ENCODE peak calls at places on chromosomes 7 and 10, in six cellular contexts. One of them, this sample, is unnamed. For H3K9me3, the result is how much of the 10 kb centered on the place peaks cover.

GRCh38 chr7:100584677-100585510 is 1.0 kb downstream of the LRCH4 start:
- DNase-seq in MG63: no peak
- DNase-seq in Karpas-422: peak
- DNase-seq in SK-N-SH: peak
- DNase-seq in uterus: no peak
- DNase-seq in A549: no peak
- DNase-seq in this sample: peak

GRCh38 chr10:88253622-88254021 is 329.5 kb downstream of the RNLS start:
- DNase-seq in MG63: no peak
- DNase-seq in Karpas-422: no peak
- DNase-seq in SK-N-SH: no peak
- DNase-seq in uterus: no peak
- DNase-seq in A549: no peak
- DNase-seq in this sample: no peak

GRCh38 chr10:29841724-29842649 is 207.2 kb upstream of the SVIL start:
- DNase-seq in MG63: no peak
- DNase-seq in Karpas-422: no peak
- DNase-seq in SK-N-SH: peak
- DNase-seq in uterus: peak
- DNase-seq in A549: peak
- DNase-seq in this sample: peak

GRCh38 chr10:78763651-78764395 is 304.9 kb upstream of the ZMIZ1 start:
- DNase-seq in MG63: no peak
- DNase-seq in Karpas-422: no peak
- DNase-seq in SK-N-SH: no peak
- DNase-seq in uterus: peak
- DNase-seq in A549: no peak
- DNase-seq in this sample: no peak

GRCh38 chr10:132957981-132958885 is 15.9 kb upstream of the CFAP46 start:
- DNase-seq in MG63: no peak
- DNase-seq in Karpas-422: no peak
- DNase-seq in SK-N-SH: no peak
- DNase-seq in uterus: no peak
- DNase-seq in A549: no peak
- DNase-seq in this sample: no peak

GRCh38 chr10:58209669-58210068 is 58.0 kb downstream of the IPMK start:
- DNase-seq in MG63: peak
- DNase-seq in Karpas-422: no peak
- DNase-seq in SK-N-SH: no peak
- DNase-seq in uterus: no peak
- DNase-seq in A549: no peak
- DNase-seq in this sample: no peak

GRCh38 chr7:158581440-158582088 is 6.1 kb downstream of the PTPRN2 start:
- DNase-seq in MG63: no peak
- DNase-seq in Karpas-422: peak
- DNase-seq in SK-N-SH: no peak
- DNase-seq in uterus: no peak
- DNase-seq in A549: no peak
- DNase-seq in this sample: no peak

GRCh38 chr10:78973901-78974408 is 94.8 kb upstream of the ZMIZ1 start:
- DNase-seq in MG63: peak
- DNase-seq in Karpas-422: peak
- DNase-seq in SK-N-SH: no peak
- DNase-seq in uterus: peak
- DNase-seq in A549: peak
- DNase-seq in this sample: peak

GRCh38 chr10:112286837-112287818 is 3.9 kb downstream of the TECTB start:
- DNase-seq in MG63: no peak
- DNase-seq in Karpas-422: no peak
- DNase-seq in SK-N-SH: no peak
- DNase-seq in uterus: no peak
- DNase-seq in A549: no peak
- DNase-seq in this sample: no peak

GRCh38 chr7:620052-620451 is 100.4 kb upstream of the PDGFA start:
- DNase-seq in MG63: no peak
- DNase-seq in Karpas-422: no peak
- DNase-seq in SK-N-SH: no peak
- DNase-seq in uterus: peak
- DNase-seq in A549: no peak
- DNase-seq in this sample: peak

GRCh38 chr10:49138361-49138891 is 4.6 kb upstream of the FAM170B start:
- DNase-seq in MG63: peak
- DNase-seq in Karpas-422: no peak
- DNase-seq in SK-N-SH: no peak
- DNase-seq in uterus: no peak
- DNase-seq in A549: no peak
- DNase-seq in this sample: peak

GRCh38 chr10:124268976-124269375 is 149.7 kb downstream of the OAT start:
- DNase-seq in MG63: no peak
- DNase-seq in Karpas-422: no peak
- DNase-seq in SK-N-SH: no peak
- DNase-seq in uterus: no peak
- DNase-seq in A549: no peak
- DNase-seq in this sample: no peak

GRCh38 chr7:52502281-52502680 is 533.2 kb upstream of the POM121L12 start:
- DNase-seq in MG63: no peak
- DNase-seq in Karpas-422: no peak
- DNase-seq in SK-N-SH: no peak
- DNase-seq in uterus: no peak
- DNase-seq in A549: no peak
- DNase-seq in this sample: no peak

GRCh38 chr10:98460837-98461499 is 14.2 kb upstream of the HPS1 start:
- DNase-seq in MG63: peak
- DNase-seq in Karpas-422: no peak
- DNase-seq in SK-N-SH: peak
- DNase-seq in uterus: peak
- DNase-seq in A549: peak
- DNase-seq in this sample: peak

GRCh38 chr7:13990319-13990983 is 985 bp upstream of the ETV1 start:
- DNase-seq in MG63: peak
- DNase-seq in Karpas-422: peak
- DNase-seq in SK-N-SH: peak
- DNase-seq in uterus: peak
- DNase-seq in A549: peak
- DNase-seq in this sample: peak

GRCh38 chr10:108638225-108638624 is 1285.1 kb downstream of the XPNPEP1 start:
- DNase-seq in MG63: no peak
- DNase-seq in Karpas-422: no peak
- DNase-seq in SK-N-SH: no peak
- DNase-seq in uterus: no peak
- DNase-seq in A549: no peak
- DNase-seq in this sample: no peak

DNA sequence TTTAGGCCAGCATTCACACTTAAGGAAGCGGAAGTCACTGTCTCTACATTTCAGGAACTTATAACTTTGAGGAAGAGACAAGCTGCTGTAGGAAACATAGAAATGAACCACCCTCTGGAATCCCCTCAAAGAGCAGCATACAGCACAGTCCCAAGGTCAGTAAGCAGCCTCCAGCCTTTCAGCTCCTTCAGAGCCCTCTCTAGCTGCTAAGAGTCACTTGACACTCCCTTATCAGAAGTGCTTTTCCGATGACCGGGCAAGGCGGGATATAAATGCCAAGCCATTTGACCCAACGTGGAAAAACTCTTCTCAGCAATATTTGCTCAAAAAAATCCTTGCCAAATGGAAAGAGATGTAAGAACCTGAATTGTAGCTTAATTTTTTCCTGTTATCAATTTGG is 1284.3 kb downstream of the XPNPEP1 start:
- DNase-seq in MG63: no peak
- DNase-seq in Karpas-422: no peak
- DNase-seq in SK-N-SH: no peak
- DNase-seq in uterus: no peak
- DNase-seq in A549: no peak
- DNase-seq in this sample: no peak
- H3K9me3 ChIP-seq in MG63: under half
- H3K9me3 ChIP-seq in Karpas-422: under half
- H3K9me3 ChIP-seq in SK-N-SH: under half
- H3K9me3 ChIP-seq in uterus: under half
- H3K9me3 ChIP-seq in A549: under half
- H3K9me3 ChIP-seq in this sample: under half

GRCh38 chr10:12667006-12667405 is 317.7 kb downstream of the CAMK1D start:
- DNase-seq in MG63: no peak
- DNase-seq in Karpas-422: no peak
- DNase-seq in SK-N-SH: peak
- DNase-seq in uterus: no peak
- DNase-seq in A549: no peak
- DNase-seq in this sample: no peak

GRCh38 chr10:12675171-12675570 is 325.8 kb downstream of the CAMK1D start:
- DNase-seq in MG63: no peak
- DNase-seq in Karpas-422: no peak
- DNase-seq in SK-N-SH: no peak
- DNase-seq in uterus: no peak
- DNase-seq in A549: no peak
- DNase-seq in this sample: no peak

GRCh38 chr10:12668634-12669033 is 319.3 kb downstream of the CAMK1D start:
- DNase-seq in MG63: no peak
- DNase-seq in Karpas-422: no peak
- DNase-seq in SK-N-SH: no peak
- DNase-seq in uterus: no peak
- DNase-seq in A549: no peak
- DNase-seq in this sample: no peak

GRCh38 chr10:12670004-12670403 is 320.7 kb downstream of the CAMK1D start:
- DNase-seq in MG63: no peak
- DNase-seq in Karpas-422: no peak
- DNase-seq in SK-N-SH: no peak
- DNase-seq in uterus: no peak
- DNase-seq in A549: no peak
- DNase-seq in this sample: peak
- H3K4me3 ChIP-seq in MG63: no peak
- H3K4me3 ChIP-seq in Karpas-422: no peak
- H3K4me3 ChIP-seq in SK-N-SH: no peak
- H3K4me3 ChIP-seq in uterus: no peak
- H3K4me3 ChIP-seq in A549: no peak
- H3K4me3 ChIP-seq in this sample: no peak

GRCh38 chr7:63044721-63045120 is 953.9 kb upstream of the ZNF722 start:
- DNase-seq in MG63: no peak
- DNase-seq in Karpas-422: no peak
- DNase-seq in SK-N-SH: no peak
- DNase-seq in uterus: no peak
- DNase-seq in A549: no peak
- DNase-seq in this sample: no peak
- H3K9me3 ChIP-seq in MG63: under half
- H3K9me3 ChIP-seq in Karpas-422: under half
- H3K9me3 ChIP-seq in SK-N-SH: under half
- H3K9me3 ChIP-seq in uterus: under half
- H3K9me3 ChIP-seq in A549: under half
- H3K9me3 ChIP-seq in this sample: under half

GRCh38 chr7:151735854-151736402 is 141.0 kb downstream of the PRKAG2 start:
- DNase-seq in MG63: no peak
- DNase-seq in Karpas-422: peak
- DNase-seq in SK-N-SH: no peak
- DNase-seq in uterus: no peak
- DNase-seq in A549: no peak
- DNase-seq in this sample: no peak

GRCh38 chr7:151736403-151736909 is 140.5 kb downstream of the PRKAG2 start:
- DNase-seq in MG63: peak
- DNase-seq in Karpas-422: peak
- DNase-seq in SK-N-SH: peak
- DNase-seq in uterus: peak
- DNase-seq in A549: peak
- DNase-seq in this sample: peak

GRCh38 chr7:151732834-151733585 is 143.9 kb downstream of the PRKAG2 start:
- DNase-seq in MG63: no peak
- DNase-seq in Karpas-422: no peak
- DNase-seq in SK-N-SH: no peak
- DNase-seq in uterus: no peak
- DNase-seq in A549: no peak
- DNase-seq in this sample: no peak

GRCh38 chr7:151732292-151732691 is 144.6 kb downstream of the PRKAG2 start:
- DNase-seq in MG63: no peak
- DNase-seq in Karpas-422: no peak
- DNase-seq in SK-N-SH: no peak
- DNase-seq in uterus: no peak
- DNase-seq in A549: no peak
- DNase-seq in this sample: no peak

DNA sequence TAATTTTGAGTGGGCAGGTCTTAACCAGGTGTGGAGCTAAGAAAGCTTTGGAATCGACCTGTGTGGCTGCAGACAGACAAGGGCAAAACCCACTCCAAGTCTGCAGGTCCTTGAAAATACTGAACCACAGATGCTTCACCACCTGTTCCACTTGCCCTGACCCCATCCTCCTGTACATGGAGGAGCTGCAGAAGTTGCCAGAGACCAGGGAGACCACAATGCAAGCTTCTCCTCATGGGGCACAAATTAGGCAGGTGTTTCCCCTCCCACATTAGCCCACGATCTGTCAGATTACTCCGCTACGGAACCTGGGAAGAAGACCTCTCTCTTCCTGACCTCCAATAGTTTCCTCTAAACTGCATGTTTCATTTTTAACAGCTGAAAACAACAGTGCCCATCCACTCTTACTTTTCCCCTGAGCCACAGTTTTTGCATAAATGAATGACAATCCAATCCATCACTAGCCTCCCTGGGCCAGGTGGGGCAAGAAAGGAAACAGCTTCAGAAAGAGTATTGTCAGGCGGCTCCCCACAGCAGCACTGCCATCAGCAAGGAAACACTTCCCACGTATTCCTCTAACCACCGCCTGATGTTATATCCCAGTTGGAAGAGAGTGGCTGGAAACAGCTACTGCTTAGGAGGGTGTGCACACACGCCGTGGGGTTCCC is 141.6 kb downstream of the PRKAG2 start:
- DNase-seq in MG63: no peak
- DNase-seq in Karpas-422: peak
- DNase-seq in SK-N-SH: no peak
- DNase-seq in uterus: no peak
- DNase-seq in A549: no peak
- DNase-seq in this sample: no peak
- H3K4me3 ChIP-seq in MG63: no peak
- H3K4me3 ChIP-seq in Karpas-422: peak
- H3K4me3 ChIP-seq in SK-N-SH: no peak
- H3K4me3 ChIP-seq in uterus: no peak
- H3K4me3 ChIP-seq in A549: peak
- H3K4me3 ChIP-seq in this sample: peak

This sample was measured in astrocyte.